ENCODE peak calls at places on chromosomes 6 and 20, in four cellular contexts. A, B, Z and V are unnamed samples.

GRCh38 chr6:6595946-6596345 is 7.4 kb downstream of the LY86 start:
- DNase-seq in A (no peak), B (no peak), Z (no peak), V (peak)

GRCh38 chr6:165615629-165616028 is 47.4 kb downstream of the PDE10A start:
- DNase-seq in A (no peak), B (no peak), Z (no peak), V (no peak)

GRCh38 chr6:5323979-5324378 is 62.7 kb downstream of the FARS2 start:
- DNase-seq in A (no peak), B (no peak), Z (no peak), V (no peak)

GRCh38 chr6:154386848-154387717 is 30.5 kb upstream of the IPCEF1 start:
- DNase-seq in A (peak), B (no peak), Z (no peak), V (peak)

GRCh38 chr6:169172435-169172834 is 81.2 kb downstream of the THBS2 start:
- DNase-seq in A (peak), B (peak), Z (no peak), V (no peak)

GRCh38 chr20:50304883-50305635 is 114.4 kb downstream of the CEBPB start:
- DNase-seq in A (peak), B (peak), Z (peak), V (no peak)

GRCh38 chr20:33669873-33670640 is 3.3 kb downstream of the ACTL10 start:
- DNase-seq in A (no peak), B (no peak), Z (no peak), V (no peak)

GRCh38 chr6:128990349-128990748 is 107.4 kb downstream of the LAMA2 start:
- DNase-seq in A (no peak), B (no peak), Z (no peak), V (no peak)

GRCh38 chr6:166304106-166304505 is 4.1 kb downstream of the PRR18 start:
- DNase-seq in A (no peak), B (no peak), Z (no peak), V (no peak)

GRCh38 chr6:152978058-152978457 is 4.8 kb downstream of the FBXO5 start:
- DNase-seq in A (no peak), B (no peak), Z (no peak), V (no peak)

GRCh38 chr6:89348372-89348771 is 4.2 kb downstream of the UBE2J1 start:
- DNase-seq in A (no peak), B (no peak), Z (no peak), V (no peak)

GRCh38 chr6:435442-436307 is 44.1 kb downstream of the IRF4 start:
- DNase-seq in A (no peak), B (no peak), Z (no peak), V (no peak)

GRCh38 chr20:45771182-45771759 is 20.4 kb downstream of the WFDC3 start:
- DNase-seq in A (peak), B (peak), Z (peak), V (peak)

GRCh38 chr6:154230910-154231595 is 125.5 kb downstream of the IPCEF1 start:
- DNase-seq in A (no peak), B (no peak), Z (no peak), V (no peak)

GRCh38 chr6:168388641-168389633 is 52.0 kb upstream of the SMOC2 start:
- DNase-seq in A (no peak), B (no peak), Z (no peak), V (no peak)

GRCh38 chr6:165658395-165659058 is 4.5 kb downstream of the PDE10A start:
- DNase-seq in A (no peak), B (no peak), Z (no peak), V (no peak)

GRCh38 chr6:145092554-145092953 is 642.8 kb downstream of the EPM2A start:
- DNase-seq in A (no peak), B (no peak), Z (no peak), V (no peak)

GRCh38 chr6:27250955-27251671 is 3.6 kb downstream of the PRSS16 start:
- DNase-seq in A (peak), B (peak), Z (no peak), V (no peak)

GRCh38 chr6:108835218-108835850 is 12.9 kb upstream of the ARMC2 start:
- DNase-seq in A (peak), B (peak), Z (peak), V (peak)

GRCh38 chr6:39048481-39049399 is at the start of gene GLP1R:
- DNase-seq in A (no peak), B (no peak), Z (peak), V (no peak)

GRCh38 chr6:44041461-44042260 is 85.6 kb downstream of the MRPL14 start:
- DNase-seq in A (peak), B (peak), Z (no peak), V (no peak)

GRCh38 chr6:56688521-56688920 is 45.8 kb upstream of the DST start:
- DNase-seq in A (peak), B (no peak), Z (no peak), V (no peak)

GRCh38 chr20:33359399-33360261 is 41.7 kb downstream of the CDK5RAP1 start:
- DNase-seq in A (no peak), B (no peak), Z (no peak), V (peak)

GRCh38 chr6:55445648-55446204 is 118.5 kb downstream of the GFRAL start:
- DNase-seq in A (peak), B (no peak), Z (no peak), V (no peak)

GRCh38 chr6:53066059-53066406 is 829 bp downstream of the FBXO9 start:
- DNase-seq in A (peak), B (peak), Z (peak), V (no peak)

GRCh38 chr20:36754656-36755222 is 8.8 kb upstream of the NDRG3 start:
- DNase-seq in A (peak), B (peak), Z (no peak), V (peak)

GRCh38 chr6:150471276-150471675 is 102.5 kb downstream of the IYD start:
- DNase-seq in A (peak), B (no peak), Z (no peak), V (no peak)

GRCh38 chr6:71410681-71411080 is 122.1 kb downstream of the OGFRL1 start:
- DNase-seq in A (no peak), B (no peak), Z (no peak), V (no peak)

GRCh38 chr6:16982827-16983226 is 119.0 kb upstream of the STMND1 start:
- DNase-seq in A (peak), B (no peak), Z (no peak), V (no peak)

GRCh38 chr6:4809999-4810918 is 34.1 kb downstream of the CDYL start:
- DNase-seq in A (peak), B (no peak), Z (no peak), V (peak)

GRCh38 chr6:150573041-150573681 is 26.5 kb upstream of the PLEKHG1 start:
- DNase-seq in A (no peak), B (peak), Z (peak), V (no peak)

GRCh38 chr6:47414517-47415167 is 62.9 kb upstream of the CD2AP start:
- DNase-seq in A (peak), B (peak), Z (no peak), V (no peak)

GRCh38 chr6:166402582-166403277 is 20.0 kb upstream of the MPC1 start:
- DNase-seq in A (peak), B (no peak), Z (no peak), V (no peak)

GRCh38 chr6:37056439-37057127 is 51.1 kb downstream of the FGD2 start:
- DNase-seq in A (peak), B (no peak), Z (no peak), V (no peak)

GRCh38 chr20:57629976-57630525 is 9.8 kb upstream of the ZBP1 start:
- DNase-seq in A (no peak), B (no peak), Z (no peak), V (no peak)
- H3K4me3 ChIP-seq in A (no peak), B (no peak), Z (peak), V (no peak)

GRCh38 chr20:63214514-63214913 is 1.4 kb downstream of the YTHDF1 start:
- DNase-seq in A (no peak), B (no peak), Z (no peak), V (no peak)
- H3K4me3 ChIP-seq in A (no peak), B (no peak), Z (peak), V (peak)

GRCh38 chr6:134312038-134312660 is 5.8 kb downstream of the SGK1 start:
- DNase-seq in A (no peak), B (no peak), Z (no peak), V (no peak)

GRCh38 chr6:134315974-134316391 is 1.9 kb downstream of the SGK1 start:
- DNase-seq in A (no peak), B (no peak), Z (no peak), V (no peak)

GRCh38 chr6:134316733-134317431 is 1.0 kb downstream of the SGK1 start:
- DNase-seq in A (no peak), B (no peak), Z (no peak), V (no peak)

GRCh38 chr6:134315189-134315588 is 2.7 kb downstream of the SGK1 start:
- DNase-seq in A (no peak), B (no peak), Z (no peak), V (no peak)

GRCh38 chr6:134314236-134314821 is 3.6 kb downstream of the SGK1 start:
- DNase-seq in A (no peak), B (no peak), Z (no peak), V (no peak)
- H3K4me3 ChIP-seq in A (no peak), B (no peak), Z (no peak), V (no peak)

DNA sequence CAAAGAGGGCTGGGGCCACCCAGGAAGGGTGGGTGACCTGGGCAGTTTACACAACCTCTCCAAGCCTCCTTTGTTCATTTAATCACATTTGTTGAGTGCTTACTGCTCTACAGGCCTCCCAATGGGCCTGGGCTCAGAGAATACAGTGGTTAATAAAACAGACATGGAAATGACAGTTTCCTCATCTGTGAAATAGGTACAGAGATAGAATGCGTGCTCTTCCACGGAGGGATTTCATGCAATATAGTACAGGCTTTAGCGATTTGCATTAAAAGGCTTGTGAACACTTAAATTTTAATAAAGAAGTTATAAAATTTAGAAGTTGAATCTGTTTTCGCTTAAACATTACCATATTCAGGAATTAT is 802 bp upstream of the FERMT1 start:
- DNase-seq in A (no peak), B (no peak), Z (no peak), V (no peak)
- H3K4me3 ChIP-seq in A (peak), B (no peak), Z (peak), V (no peak)

DNA sequence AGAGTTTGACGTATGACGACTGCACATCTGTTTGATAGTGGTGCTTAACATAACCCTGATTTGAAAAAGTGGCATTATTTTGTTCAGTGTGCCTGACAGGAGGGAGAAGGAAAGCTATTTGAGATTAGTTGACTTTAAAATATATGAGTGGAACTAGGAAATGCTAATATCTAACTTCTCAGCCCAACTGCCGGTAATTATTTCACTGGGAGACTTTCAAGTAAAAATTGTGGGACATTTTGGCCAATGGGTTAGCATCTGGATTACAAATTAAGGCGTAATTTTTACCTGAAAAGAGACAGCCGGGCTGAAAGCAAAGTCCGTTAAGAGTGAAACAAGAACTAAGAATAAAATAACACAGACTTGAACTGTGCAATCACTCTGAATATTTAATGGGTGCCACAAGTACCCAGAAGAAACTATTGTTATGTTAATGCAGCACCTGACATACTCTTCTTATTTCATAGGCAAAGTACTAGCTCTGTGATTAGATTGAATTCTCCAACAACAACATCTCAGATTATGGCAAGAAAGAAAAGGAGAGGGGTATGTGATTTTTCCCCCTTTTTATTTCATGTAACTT is 2.0 kb downstream of the HEY2 start:
- DNase-seq in A (no peak), B (no peak), Z (no peak), V (no peak)
- H3K4me3 ChIP-seq in A (no peak), B (no peak), Z (peak), V (no peak)

GRCh38 chr6:85126448-85127178 is 323.3 kb upstream of the NT5E start:
- DNase-seq in A (peak), B (peak), Z (peak), V (no peak)
- H3K4me3 ChIP-seq in A (no peak), B (no peak), Z (no peak), V (no peak)